ENCODE peak calls at places on chromosomes 6 and 20, in four cellular contexts. One of them, this sample, is unnamed.

GRCh38 chr20:57884956-57885355 is 175.1 kb upstream of the PMEPA1 start:
- DNase-seq in A549: no peak
- DNase-seq in CD8-positive, alpha-beta T cell: no peak
- DNase-seq in tibial nerve: no peak
- DNase-seq in this sample: no peak

GRCh38 chr20:53920647-53921245 is 149.6 kb downstream of the BCAS1 start:
- DNase-seq in tibial nerve: no peak
- DNase-seq in A549: no peak
- DNase-seq in CD8-positive, alpha-beta T cell: no peak
- DNase-seq in this sample: no peak

GRCh38 chr6:45773906-45774305 is 241.8 kb downstream of the CLIC5 start:
- DNase-seq in CD8-positive, alpha-beta T cell: no peak
- DNase-seq in tibial nerve: no peak
- DNase-seq in A549: no peak
- DNase-seq in this sample: no peak

GRCh38 chr6:43951063-43951755 is 176.0 kb downstream of the MRPL14 start:
- DNase-seq in A549: peak; percentile 28
- DNase-seq in tibial nerve: no peak
- DNase-seq in CD8-positive, alpha-beta T cell: no peak
- DNase-seq in this sample: no peak

GRCh38 chr6:117605169-117605826 is 3.0 kb upstream of the GOPC start:
- DNase-seq in tibial nerve: no peak
- DNase-seq in A549: peak; percentile 83
- DNase-seq in CD8-positive, alpha-beta T cell: peak; percentile 37
- DNase-seq in this sample: peak; percentile 79

GRCh38 chr6:43817192-43817591 is 47.2 kb downstream of the VEGFA start:
- DNase-seq in tibial nerve: no peak
- DNase-seq in CD8-positive, alpha-beta T cell: no peak
- DNase-seq in A549: peak; percentile 62
- DNase-seq in this sample: no peak

GRCh38 chr20:2289475-2289874 is 6.3 kb upstream of the TGM3 start:
- DNase-seq in CD8-positive, alpha-beta T cell: no peak
- DNase-seq in A549: no peak
- DNase-seq in tibial nerve: no peak
- DNase-seq in this sample: no peak

GRCh38 chr20:60125521-60125920 is 167.3 kb downstream of the CDH26 start:
- DNase-seq in A549: no peak
- DNase-seq in tibial nerve: no peak
- DNase-seq in CD8-positive, alpha-beta T cell: no peak
- DNase-seq in this sample: no peak

GRCh38 chr6:132919476-132919875 is 105.1 kb downstream of the RPS12 start:
- DNase-seq in tibial nerve: peak; percentile 60
- DNase-seq in CD8-positive, alpha-beta T cell: no peak
- DNase-seq in A549: peak; percentile 4
- DNase-seq in this sample: peak; percentile 93

GRCh38 chr6:33123732-33124524 is 48.1 kb downstream of the HLA-DPB1 start:
- DNase-seq in A549: peak; percentile 59
- DNase-seq in tibial nerve: no peak
- DNase-seq in CD8-positive, alpha-beta T cell: no peak
- DNase-seq in this sample: peak; percentile 13
- H3K4me3 ChIP-seq in A549: no peak overlapping the region
- H3K4me3 ChIP-seq in tibial nerve: no peak overlapping the region
- H3K4me3 ChIP-seq in CD8-positive, alpha-beta T cell: no peak overlapping the region
- H3K4me3 ChIP-seq in this sample: no peak overlapping the region

DNA sequence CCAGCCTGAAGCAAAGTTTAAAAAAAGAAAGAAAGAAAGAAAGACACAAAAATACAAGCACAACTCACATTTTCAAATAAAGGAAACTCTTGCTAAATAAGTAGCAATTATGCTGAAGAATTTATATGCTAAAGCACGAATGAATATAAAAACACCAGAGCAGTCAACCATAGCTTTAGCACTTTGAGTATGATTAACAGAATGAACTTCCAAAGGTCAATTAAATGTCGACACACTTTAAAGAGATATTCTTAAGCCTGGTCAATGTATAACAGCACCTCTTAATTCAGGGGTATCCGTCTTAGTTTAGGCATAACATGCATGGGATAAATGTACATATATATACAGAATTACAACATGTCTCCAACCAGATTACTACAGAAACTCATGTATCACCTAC is 125.9 kb downstream of the OGFRL1 start:
- DNase-seq in CD8-positive, alpha-beta T cell: no peak
- DNase-seq in A549: no peak
- DNase-seq in tibial nerve: no peak
- DNase-seq in this sample: no peak
- H3K4me3 ChIP-seq in CD8-positive, alpha-beta T cell: no peak overlapping the region
- H3K4me3 ChIP-seq in A549: peak overlapping the region; percentile 31
- H3K4me3 ChIP-seq in tibial nerve: no peak overlapping the region
- H3K4me3 ChIP-seq in this sample: no peak overlapping the region

DNA sequence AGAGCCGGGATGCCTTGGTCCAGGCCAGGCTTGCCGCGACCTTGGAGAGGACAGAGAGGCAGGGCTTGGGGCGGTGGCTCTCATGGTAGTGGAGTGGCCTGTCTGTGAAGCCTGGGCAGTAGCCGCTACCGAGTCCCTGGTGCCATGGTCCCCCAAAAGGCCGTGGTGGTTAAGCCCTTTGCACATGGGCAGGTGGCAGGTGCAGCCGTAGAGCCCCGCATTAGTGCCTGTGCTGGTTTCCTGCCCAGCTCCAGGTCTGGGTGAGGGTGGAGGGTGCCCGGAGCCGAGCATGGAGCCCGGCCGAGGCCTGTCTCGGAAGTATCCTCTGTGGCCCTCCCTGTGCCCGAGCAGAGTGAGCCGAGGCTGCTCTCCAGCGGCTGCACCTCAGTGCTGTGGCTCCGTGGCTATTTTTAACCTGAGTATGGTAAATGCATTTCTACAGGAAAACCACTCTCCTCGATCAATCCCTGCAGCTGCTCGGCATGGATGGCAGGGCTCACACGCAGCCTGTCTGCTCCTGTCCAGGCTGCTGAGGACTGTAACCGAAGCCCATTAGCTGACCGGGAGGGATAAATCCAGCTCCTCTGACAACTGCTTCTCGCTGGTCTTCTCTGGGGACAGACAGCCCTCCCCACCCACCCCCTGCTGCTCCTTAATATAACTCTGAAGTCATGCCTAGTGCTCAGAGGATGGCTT is 36.3 kb upstream of the GATA5 start:
- DNase-seq in CD8-positive, alpha-beta T cell: no peak
- DNase-seq in A549: no peak
- DNase-seq in tibial nerve: no peak
- DNase-seq in this sample: no peak
- H3K4me3 ChIP-seq in CD8-positive, alpha-beta T cell: no peak overlapping the region
- H3K4me3 ChIP-seq in A549: no peak overlapping the region
- H3K4me3 ChIP-seq in tibial nerve: no peak overlapping the region
- H3K4me3 ChIP-seq in this sample: no peak overlapping the region

DNA sequence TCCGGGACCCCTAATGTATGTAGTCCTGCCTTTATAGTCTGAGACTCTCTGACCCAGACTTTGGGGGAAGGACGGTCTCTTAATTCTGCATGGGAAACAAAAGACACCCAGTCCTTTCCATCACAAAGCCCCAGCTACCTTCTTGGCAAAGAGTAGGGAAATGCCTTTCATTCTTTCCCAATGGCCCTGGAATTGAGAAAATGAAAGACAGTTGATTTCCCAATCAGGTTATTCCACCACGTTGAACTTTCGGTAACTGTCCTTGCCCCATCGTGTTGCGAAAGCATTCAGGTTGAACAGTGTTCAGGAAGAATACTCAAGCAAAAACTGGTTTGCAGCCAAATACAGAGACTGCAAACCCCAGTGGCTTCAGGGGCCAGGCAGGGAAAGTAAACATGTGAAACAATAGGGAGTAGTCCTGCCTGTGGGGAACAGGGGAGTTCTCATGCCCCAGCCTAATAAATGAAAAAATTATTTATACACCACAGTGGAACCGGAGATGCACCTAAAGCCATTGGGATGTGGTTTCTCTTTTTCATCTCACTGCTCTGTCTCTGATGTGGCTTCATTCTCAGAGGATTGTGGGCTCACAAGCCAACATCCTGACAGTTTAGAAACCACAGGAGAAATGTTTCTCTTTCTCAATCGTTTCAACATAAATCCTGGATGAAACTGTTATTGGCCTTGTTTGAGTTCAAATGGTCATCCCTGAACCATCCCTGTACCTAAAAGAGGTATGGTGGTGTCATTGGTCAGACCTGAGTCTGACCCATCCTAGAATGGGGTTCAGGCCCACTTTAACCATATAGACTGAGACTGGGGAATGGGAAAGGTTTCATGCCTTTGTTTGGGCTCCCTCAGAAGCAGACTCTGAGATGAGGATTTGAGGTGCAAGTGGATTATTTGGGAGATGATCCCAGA is 44.2 kb upstream of the SLC9A8 start:
- DNase-seq in CD8-positive, alpha-beta T cell: no peak
- DNase-seq in A549: peak; percentile 98
- DNase-seq in tibial nerve: peak; percentile 41
- DNase-seq in this sample: peak; percentile 93
- H3K4me3 ChIP-seq in CD8-positive, alpha-beta T cell: no peak overlapping the region
- H3K4me3 ChIP-seq in A549: no peak overlapping the region
- H3K4me3 ChIP-seq in tibial nerve: no peak overlapping the region
- H3K4me3 ChIP-seq in this sample: no peak overlapping the region

DNA sequence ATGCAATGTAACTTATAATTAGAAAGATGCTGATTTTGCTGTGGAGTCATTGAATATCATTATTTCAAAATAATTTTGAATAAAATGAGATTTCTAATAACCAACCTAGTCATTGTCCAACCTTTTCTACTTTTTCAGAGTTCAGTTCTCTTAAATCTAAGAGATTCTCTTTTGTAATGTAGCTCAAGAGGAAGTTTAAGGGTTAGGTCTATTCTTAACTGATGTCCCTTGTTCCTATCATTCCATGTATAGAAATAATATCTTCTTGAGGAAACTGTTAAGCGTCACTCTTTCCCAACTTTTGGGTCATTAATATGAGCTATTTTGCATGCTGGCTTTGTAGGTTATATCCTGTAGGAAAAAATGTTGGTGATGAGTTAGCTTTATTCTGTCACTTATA is 27.0 kb downstream of the RNF144B start:
- DNase-seq in CD8-positive, alpha-beta T cell: no peak
- DNase-seq in tibial nerve: no peak
- DNase-seq in A549: no peak
- DNase-seq in this sample: no peak
- H3K4me3 ChIP-seq in CD8-positive, alpha-beta T cell: no peak overlapping the region
- H3K4me3 ChIP-seq in tibial nerve: no peak overlapping the region
- H3K4me3 ChIP-seq in A549: no peak overlapping the region
- H3K4me3 ChIP-seq in this sample: no peak overlapping the region

DNA sequence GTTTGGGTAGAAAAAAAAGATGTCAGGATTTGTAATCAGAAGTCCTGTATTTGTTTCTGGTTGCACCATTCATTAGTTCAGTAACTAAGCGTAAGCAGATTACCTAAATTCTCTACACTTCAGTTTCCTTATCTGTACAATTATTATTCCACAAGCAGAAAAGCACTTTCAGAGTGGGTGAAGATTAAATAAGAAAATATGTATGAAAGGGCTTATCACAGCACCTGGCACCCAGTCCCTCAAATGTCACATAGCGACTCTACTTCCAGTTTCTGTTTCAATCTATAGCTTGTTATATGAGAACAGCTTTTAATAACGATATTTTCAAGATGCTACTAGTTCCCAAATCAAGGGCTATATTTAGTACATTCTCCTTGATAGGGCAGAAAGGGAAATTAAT is 31.4 kb downstream of the RGS17 start:
- DNase-seq in tibial nerve: no peak
- DNase-seq in CD8-positive, alpha-beta T cell: no peak
- DNase-seq in A549: no peak
- DNase-seq in this sample: no peak
- H3K4me3 ChIP-seq in tibial nerve: no peak overlapping the region
- H3K4me3 ChIP-seq in CD8-positive, alpha-beta T cell: no peak overlapping the region
- H3K4me3 ChIP-seq in A549: no peak overlapping the region
- H3K4me3 ChIP-seq in this sample: no peak overlapping the region

This sample was measured in astrocyte of the spinal cord.